ENCODE peak calls at places on chromosomes 2 and 18, in seven cellular contexts. M is adrenal gland, E is stomach, U is IMR-90, C is uterus, Z is transverse colon, V is K562. T is an unnamed sample.

GRCh38 chr18:24964213-24964612 is 387.8 kb downstream of the ZNF521 start:
- DNase-seq in U (no peak), V (no peak), M (no peak), Z (peak), E (no peak), C (no peak), T (no peak)

GRCh38 chr2:96157649-96158553 is 12.7 kb upstream of the DUSP2 start:
- DNase-seq in C (no peak), U (no peak), Z (no peak), V (peak), M (no peak), E (no peak), T (no peak)

GRCh38 chr18:31634331-31634713 is 42.6 kb downstream of the TTR start:
- DNase-seq in U (no peak), E (no peak), Z (no peak), M (no peak), V (no peak), C (no peak), T (no peak)

GRCh38 chr18:13412901-13413300 is 194.3 kb downstream of the LDLRAD4 start:
- DNase-seq in M (no peak), V (no peak), U (no peak), E (no peak), Z (no peak), C (no peak), T (no peak)

GRCh38 chr2:164439235-164439634 is 182.0 kb downstream of the GRB14 start:
- DNase-seq in Z (no peak), E (no peak), M (no peak), U (no peak), V (no peak), C (no peak), T (no peak)

GRCh38 chr2:237471457-237472186 is 15.4 kb upstream of the MLPH start:
- DNase-seq in E (peak), C (no peak), M (peak), V (peak), Z (peak), U (peak), T (peak)

GRCh38 chr2:222714361-222715256 is 43.2 kb downstream of the MOGAT1 start:
- DNase-seq in M (peak), E (no peak), Z (no peak), C (peak), V (no peak), U (no peak), T (peak)

GRCh38 chr2:227388537-227389011 is 825 bp upstream of the SCYGR1 start:
- DNase-seq in Z (no peak), C (no peak), U (peak), V (no peak), E (no peak), M (no peak), T (no peak)

GRCh38 chr2:48312126-48312525 is 217.8 kb upstream of the STON1 start:
- DNase-seq in V (no peak), E (no peak), U (no peak), C (no peak), M (no peak), Z (no peak), T (no peak)

GRCh38 chr18:57959278-57959677 is 84.7 kb upstream of the NEDD4L start:
- DNase-seq in M (peak), C (no peak), U (peak), V (no peak), Z (peak), E (peak), T (no peak)

GRCh38 chr2:69625078-69625788 is 18.3 kb downstream of the AAK1 start:
- DNase-seq in V (no peak), Z (no peak), U (peak), E (no peak), M (no peak), C (no peak), T (no peak)

GRCh38 chr2:177741866-177742265 is 330.7 kb downstream of the PDE11A start:
- DNase-seq in V (no peak), M (no peak), E (no peak), Z (no peak), C (no peak), U (no peak), T (no peak)

GRCh38 chr2:86350751-86351150 is 13.3 kb upstream of the REEP1 start:
- DNase-seq in U (no peak), E (no peak), M (no peak), V (no peak), C (no peak), Z (no peak), T (no peak)

GRCh38 chr2:226048625-226049024 is 649.1 kb downstream of the NYAP2 start:
- DNase-seq in C (no peak), Z (no peak), E (no peak), M (no peak), V (no peak), U (peak), T (no peak)

GRCh38 chr2:1945837-1946236 is 201.5 kb upstream of the PXDN start:
- DNase-seq in M (no peak), V (no peak), U (no peak), Z (no peak), C (no peak), E (no peak), T (no peak)

GRCh38 chr2:43105586-43106562 is 120.5 kb downstream of the ZFP36L2 start:
- DNase-seq in V (peak), C (peak), U (peak), Z (peak), M (peak), E (peak), T (peak)

GRCh38 chr2:53303012-53303578 is 464.5 kb upstream of the CHAC2 start:
- DNase-seq in M (no peak), C (no peak), V (no peak), U (no peak), E (no peak), Z (no peak), T (no peak)

GRCh38 chr2:205685314-205686230 is 3.3 kb downstream of the NRP2 start:
- DNase-seq in M (peak), E (peak), U (peak), C (peak), Z (no peak), V (no peak), T (no peak)
- TF ChIP-seq POLR2A in M (peak), E (no peak), U (peak), C (peak), Z (no peak), V (no peak), T (no peak)

DNA sequence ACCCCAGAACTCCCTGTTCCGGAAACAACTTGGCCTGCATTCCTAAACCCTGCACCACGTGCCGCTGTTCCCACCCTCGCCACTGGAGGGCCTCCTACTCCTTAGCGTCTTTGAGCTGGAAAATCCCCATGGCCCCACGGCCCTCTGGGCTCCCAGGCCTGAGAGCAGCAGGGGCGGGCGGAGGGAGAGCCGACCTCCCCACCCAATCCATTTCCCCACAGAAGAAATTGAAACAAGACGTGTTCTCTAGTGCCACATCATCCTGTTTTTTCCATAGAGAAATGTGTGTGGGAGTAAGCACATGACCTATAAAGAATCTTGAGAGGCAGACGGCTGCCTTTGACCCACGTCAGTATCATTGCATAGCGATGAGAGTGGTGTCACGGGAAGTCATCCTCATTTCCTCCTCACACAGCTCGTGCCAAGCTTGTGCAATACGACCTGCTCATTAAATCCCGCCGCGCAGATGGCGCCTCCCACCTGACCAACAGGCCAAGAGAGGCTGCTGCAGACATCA is 79.2 kb downstream of the LAMA1 start:
- DNase-seq in V (peak), E (no peak), U (peak), C (peak), M (peak), Z (peak), T (peak)
- TF ChIP-seq CTCF in V (peak), E (peak), U (peak), C (peak), M (peak), Z (peak), T (peak)

GRCh38 chr2:121282800-121283382 is 2.1 kb downstream of the TFCP2L1 start:
- DNase-seq in M (no peak), Z (peak), V (no peak), E (peak), U (no peak), C (no peak), T (no peak)

GRCh38 chr2:121283670-121284245 is 1.2 kb downstream of the TFCP2L1 start:
- DNase-seq in Z (no peak), V (no peak), U (no peak), E (no peak), M (no peak), C (no peak), T (no peak)

GRCh38 chr2:121285926-121286325 is 924 bp upstream of the TFCP2L1 start:
- DNase-seq in C (no peak), Z (no peak), V (no peak), U (no peak), E (no peak), M (no peak), T (no peak)

GRCh38 chr2:121285077-121285449 is at the start of gene TFCP2L1:
- DNase-seq in V (peak), M (no peak), Z (peak), E (peak), U (no peak), C (no peak), T (no peak)

GRCh38 chr2:121284424-121285076 is 452 bp downstream of the TFCP2L1 start:
- DNase-seq in V (peak), E (no peak), U (no peak), C (no peak), Z (no peak), M (no peak), T (peak)
- H3K4me3 ChIP-seq in V (peak), E (peak), U (no peak), C (no peak), Z (peak), M (peak), T (peak)

GRCh38 chr2:179460101-179460500 is 195.5 kb upstream of the SESTD1 start:
- DNase-seq in C (no peak), Z (no peak), V (no peak), U (no peak), E (peak), M (no peak), T (no peak)
- TF ChIP-seq POLR2A in C (no peak), Z (no peak), V (no peak), U (no peak), E (no peak), M (no peak), T (no peak)